ENCODE peak calls at places on chromosomes 3 and 15, in seven cellular contexts. C, I, W, A, Y, Q and M are unnamed samples.

GRCh38 chr15:58762731-58763130 is 8.4 kb upstream of the MINDY2 start:
- DNase-seq in C (no peak), I (no peak), W (no peak), A (no peak), Y (no peak), Q (no peak), M (no peak)

GRCh38 chr15:77821188-77821958 is 188.7 kb upstream of the LINGO1 start:
- DNase-seq in C (peak; percentile 67), I (no peak), W (no peak), A (no peak), Y (peak; percentile 51), Q (peak; percentile 51), M (peak; percentile 58)

GRCh38 chr15:84772467-84772866 is 24.1 kb downstream of the ZNF592 start:
- DNase-seq in C (no peak), I (no peak), W (no peak), A (no peak), Y (no peak), Q (no peak), M (no peak)

GRCh38 chr3:188558343-188559068 is 404.5 kb downstream of the LPP start:
- DNase-seq in C (no peak), I (no peak), W (no peak), A (no peak), Y (peak; percentile 47), Q (no peak), M (no peak)

GRCh38 chr3:120468635-120469295 is 18.0 kb upstream of the FSTL1 start:
- DNase-seq in C (no peak), I (no peak), W (no peak), A (no peak), Y (peak; percentile 55), Q (no peak), M (no peak)

GRCh38 chr3:66450389-66451022 is 50.3 kb downstream of the LRIG1 start:
- DNase-seq in C (peak; percentile 68), I (no peak), W (no peak), A (no peak), Y (peak; percentile 49), Q (no peak), M (no peak)

GRCh38 chr15:56242576-56243116 is 1.0 kb downstream of the RFX7 start:
- DNase-seq in C (no peak), I (no peak), W (no peak), A (no peak), Y (no peak), Q (no peak), M (no peak)

GRCh38 chr15:34436956-34437442 is 609 bp downstream of the GOLGA8A start:
- DNase-seq in C (peak; percentile 3), I (peak; percentile 33), W (peak; percentile 11), A (peak; percentile 37), Y (peak; percentile 47), Q (no peak), M (peak; percentile 52)

GRCh38 chr3:129087138-129087702 is 26.6 kb downstream of the GP9 start:
- DNase-seq in C (no peak), I (no peak), W (no peak), A (no peak), Y (no peak), Q (no peak), M (no peak)

GRCh38 chr3:112640333-112640863 is 545 bp downstream of the CCDC80 start:
- DNase-seq in C (no peak), I (no peak), W (no peak), A (no peak), Y (peak; percentile 92), Q (no peak), M (no peak)

GRCh38 chr3:1611824-1612223 is 486.8 kb upstream of the CNTN4 start:
- DNase-seq in C (no peak), I (no peak), W (no peak), A (no peak), Y (no peak), Q (no peak), M (no peak)

GRCh38 chr15:99485992-99486370 is 79.8 kb upstream of the MEF2A start:
- DNase-seq in C (no peak), I (no peak), W (no peak), A (no peak), Y (no peak), Q (no peak), M (no peak)

GRCh38 chr15:64343222-64343621 is 12.8 kb downstream of the CSNK1G1 start:
- DNase-seq in C (no peak), I (no peak), W (no peak), A (no peak), Y (no peak), Q (no peak), M (no peak)

GRCh38 chr15:77031376-77032050 is 36.6 kb downstream of the PSTPIP1 start:
- DNase-seq in C (peak; percentile 30), I (no peak), W (peak; percentile 7), A (no peak), Y (peak; percentile 50), Q (peak; percentile 9), M (peak; percentile 61)

GRCh38 chr15:80747317-80748053 is 31.7 kb upstream of the CEMIP start:
- DNase-seq in C (no peak), I (no peak), W (no peak), A (no peak), Y (no peak), Q (no peak), M (no peak)

GRCh38 chr15:38883987-38884386 is 319.4 kb upstream of the RASGRP1 start:
- DNase-seq in C (no peak), I (no peak), W (no peak), A (no peak), Y (peak; percentile 94), Q (no peak), M (no peak)

GRCh38 chr15:55587321-55588069 is 650 bp downstream of the PYGO1 start:
- DNase-seq in C (peak; percentile 31), I (no peak), W (no peak), A (no peak), Y (peak; percentile 43), Q (no peak), M (peak; percentile 43)

GRCh38 chr15:38702178-38702912 is 137.7 kb upstream of the RASGRP1 start:
- DNase-seq in C (no peak), I (no peak), W (no peak), A (no peak), Y (peak; percentile 57), Q (peak; percentile 25), M (no peak)